ENCODE peak calls at places on chromosomes 5 and 9, in nine cellular contexts. K, U, O, E, R, Z, M, C and G are unnamed samples.
A peak's percentile ranks its signal among the peaks of the same experiment; 100 is the strongest.

GRCh38 chr9:77897292-77897691 is 134.3 kb downstream of the GNAQ start:
- DNase-seq in K (no peak), U (no peak), O (no peak), E (peak; percentile 8), R (no peak), Z (no peak), M (no peak), C (no peak), G (no peak)

GRCh38 chr5:95029569-95030366 is 255.1 kb downstream of the MCTP1 start:
- DNase-seq in K (no peak), U (peak; percentile 33), O (peak; percentile 8), E (no peak), R (no peak), Z (no peak), M (no peak), C (no peak), G (no peak)

GRCh38 chr5:137648361-137648760 is 87.5 kb downstream of the KLHL3 start:
- DNase-seq in K (no peak), U (no peak), O (no peak), E (no peak), R (no peak), Z (no peak), M (no peak), C (no peak), G (no peak)

GRCh38 chr5:134554319-134555222 is 29.1 kb downstream of the JADE2 start:
- DNase-seq in K (no peak), U (no peak), O (peak; percentile 47), E (peak; percentile 81), R (peak; percentile 100), Z (no peak), M (peak; percentile 84), C (no peak), G (no peak)

GRCh38 chr5:179227578-179228311 is 117.5 kb downstream of the ADAMTS2 start:
- DNase-seq in K (no peak), U (no peak), O (no peak), E (no peak), R (no peak), Z (peak; percentile 69), M (no peak), C (no peak), G (peak; percentile 24)

GRCh38 chr5:171808453-171808852 is 22.8 kb downstream of the SMIM23 start:
- DNase-seq in K (no peak), U (no peak), O (no peak), E (no peak), R (no peak), Z (no peak), M (no peak), C (no peak), G (no peak)

GRCh38 chr5:31656806-31657205 is 17.9 kb downstream of the PDZD2 start:
- DNase-seq in K (no peak), U (no peak), O (no peak), E (no peak), R (no peak), Z (no peak), M (no peak), C (no peak), G (no peak)

GRCh38 chr5:74639538-74640449 is 734 bp downstream of the ENC1 start:
- DNase-seq in K (peak; percentile 40), U (no peak), O (no peak), E (peak; percentile 26), R (no peak), Z (no peak), M (no peak), C (peak; percentile 8), G (no peak)

GRCh38 chr5:139126711-139127111 is 71.5 kb downstream of the SIL1 start:
- DNase-seq in K (no peak), U (no peak), O (no peak), E (no peak), R (no peak), Z (no peak), M (no peak), C (no peak), G (no peak)

GRCh38 chr5:911601-912000 is 18.9 kb downstream of the TRIP13 start:
- DNase-seq in K (no peak), U (no peak), O (peak; percentile 30), E (peak; percentile 77), R (no peak), Z (no peak), M (peak; percentile 94), C (no peak), G (no peak)

GRCh38 chr5:31786001-31786757 is 147.2 kb downstream of the PDZD2 start:
- DNase-seq in K (no peak), U (no peak), O (no peak), E (no peak), R (no peak), Z (no peak), M (no peak), C (no peak), G (no peak)

GRCh38 chr9:2764371-2764770 is 47.1 kb downstream of the KCNV2 start:
- DNase-seq in K (no peak), U (no peak), O (no peak), E (no peak), R (no peak), Z (no peak), M (peak; percentile 45), C (no peak), G (no peak)

GRCh38 chr5:128163991-128164390 is 80.4 kb downstream of the SLC12A2 start:
- DNase-seq in K (no peak), U (no peak), O (peak; percentile 90), E (peak; percentile 89), R (no peak), Z (no peak), M (peak; percentile 80), C (no peak), G (no peak)

GRCh38 chr5:93158841-93159240 is 422.2 kb downstream of the NR2F1-AS1 start:
- DNase-seq in K (no peak), U (no peak), O (no peak), E (no peak), R (no peak), Z (no peak), M (peak; percentile 51), C (no peak), G (no peak)

GRCh38 chr5:79829260-79829659 is 139.6 kb downstream of the CMYA5 start:
- DNase-seq in K (peak; percentile 42), U (no peak), O (no peak), E (no peak), R (no peak), Z (no peak), M (no peak), C (no peak), G (peak; percentile 47)

GRCh38 chr9:110750272-110750671 is 81.7 kb downstream of the MUSK start:
- DNase-seq in K (no peak), U (no peak), O (no peak), E (no peak), R (no peak), Z (no peak), M (no peak), C (no peak), G (no peak)

DNA sequence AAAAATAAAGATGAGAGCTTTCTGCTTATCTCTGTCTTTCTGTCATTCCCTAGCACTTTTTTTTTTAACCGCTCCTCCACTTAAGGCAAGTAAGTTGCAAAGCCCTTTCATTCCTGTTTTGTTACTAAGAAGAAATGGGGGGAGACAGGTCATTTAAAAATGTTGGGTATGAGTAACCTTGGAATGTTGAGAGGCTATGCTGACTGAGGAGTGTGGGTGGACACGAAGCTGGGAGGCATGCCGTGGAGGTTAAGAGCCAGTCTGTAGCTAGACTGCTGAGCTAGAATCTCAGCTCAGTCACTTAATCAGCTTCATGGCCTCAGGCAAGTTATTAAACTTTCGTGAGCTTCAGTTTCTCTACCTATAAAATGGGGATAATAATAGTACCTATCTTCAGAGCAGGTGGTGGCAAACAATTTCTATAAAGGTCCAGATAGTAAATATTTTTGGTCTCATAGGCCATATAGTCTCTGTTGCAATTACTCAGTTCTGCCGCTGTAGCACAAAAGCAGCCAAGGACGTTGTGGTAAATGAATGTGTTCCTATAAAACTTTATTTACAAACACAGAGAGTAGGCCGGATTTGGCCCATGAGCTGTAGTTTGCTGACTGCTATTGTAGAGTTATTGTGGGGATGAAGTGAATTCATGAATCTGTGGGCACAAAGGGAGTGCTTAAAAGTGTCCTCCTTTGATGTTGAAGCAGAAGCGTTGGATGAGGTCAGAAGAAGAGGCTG is 220.0 kb downstream of the GABBR2 start:
- DNase-seq in K (no peak), U (no peak), O (peak; percentile 96), E (peak; percentile 56), R (peak; percentile 37), Z (no peak), M (peak; percentile 99), C (no peak), G (no peak)
- TF ChIP-seq CTCF in K (no peak), U (no peak), O (no peak), E (peak; percentile 33), R (peak; percentile 19), Z (no peak), M (peak; percentile 24), C (no peak), G (no peak)

DNA sequence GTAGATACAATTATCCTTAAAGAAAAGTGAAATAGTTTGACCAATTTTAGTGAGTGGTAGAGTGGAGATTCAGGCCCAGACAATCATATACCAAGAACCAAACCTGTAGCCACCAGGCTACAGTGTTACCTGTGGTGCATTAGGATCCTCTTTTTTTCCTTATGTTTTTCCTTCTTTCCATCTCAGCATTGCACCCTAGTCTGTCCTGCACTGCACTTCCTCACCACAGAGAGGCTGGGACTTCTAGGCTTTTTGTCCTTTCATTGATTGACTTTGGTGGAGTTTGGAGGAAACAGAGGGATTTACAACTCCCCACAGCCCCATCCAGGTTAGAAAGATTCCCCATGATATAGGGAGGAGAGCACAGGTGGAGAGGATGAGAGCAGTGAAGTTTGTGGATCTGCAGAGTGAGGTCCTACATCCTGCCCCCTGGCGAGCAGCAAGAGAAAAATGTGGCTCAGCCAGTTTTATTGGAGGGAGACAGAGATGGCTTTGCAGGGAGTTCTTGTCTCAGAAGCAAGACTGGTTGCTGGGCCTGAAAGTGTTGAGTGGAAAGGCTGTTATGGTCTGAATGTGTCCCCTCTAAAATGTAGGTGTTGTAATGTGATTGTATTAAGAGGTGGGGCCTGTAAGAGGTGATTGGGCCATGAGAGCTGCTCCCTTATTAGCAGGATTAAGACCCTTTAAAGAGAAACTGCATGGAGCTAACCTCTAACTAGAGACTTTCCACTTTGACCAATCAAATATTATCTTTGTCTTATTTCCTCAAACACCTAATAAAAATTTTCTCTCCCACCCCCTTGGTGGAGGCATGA is 36.2 kb downstream of the KIF4B start:
- DNase-seq in K (no peak), U (no peak), O (no peak), E (peak; percentile 31), R (no peak), Z (no peak), M (no peak), C (no peak), G (peak; percentile 38)
- TF ChIP-seq CTCF in K (no peak), U (peak; percentile 62), O (no peak), E (peak; percentile 56), R (peak; percentile 54), Z (no peak), M (peak; percentile 28), C (no peak), G (no peak)

GRCh38 chr9:8856686-8857329 is 1057.2 kb upstream of the DMAC1 start:
- DNase-seq in K (no peak), U (no peak), O (no peak), E (no peak), R (no peak), Z (no peak), M (no peak), C (no peak), G (no peak)
- TF ChIP-seq CTCF in K (no peak), U (no peak), O (no peak), E (no peak), R (no peak), Z (no peak), M (no peak), C (no peak), G (no peak)

DNA sequence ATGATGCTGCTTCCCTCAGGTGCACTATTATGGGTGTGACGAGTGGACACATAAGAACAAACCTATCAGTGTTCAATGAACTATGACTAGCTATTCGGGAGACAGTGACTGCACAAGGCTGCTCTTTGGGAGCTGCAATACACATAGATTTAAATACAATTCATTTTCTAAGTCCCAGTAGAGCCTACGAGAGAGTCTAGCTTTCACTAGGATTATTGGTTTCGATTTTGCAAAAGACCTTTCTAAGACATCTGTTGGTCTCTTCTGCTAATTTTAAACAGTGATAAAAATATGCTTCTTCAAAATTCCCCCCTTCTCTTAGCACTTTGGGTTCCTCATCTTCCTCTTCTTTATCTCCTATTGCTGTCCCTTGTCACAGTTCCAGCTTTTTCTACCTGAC is 241.3 kb downstream of the MAN2A1 start:
- DNase-seq in K (no peak), U (no peak), O (no peak), E (no peak), R (no peak), Z (no peak), M (no peak), C (no peak), G (no peak)
- TF ChIP-seq CTCF in K (no peak), U (no peak), O (no peak), E (no peak), R (no peak), Z (no peak), M (no peak), C (no peak), G (no peak)